ENCODE peak calls at places on chromosome 15, in five cellular contexts. A, W, F, Z and E are unnamed samples. For H3K36me3, the result is how much of the 10 kb centered on the place peaks cover.

GRCh38 chr15:75902129-75902557 is 1.5 kb upstream of the FBXO22 start:
- DNase-seq in A (no peak), W (no peak), F (no peak), Z (no peak), E (no peak)

GRCh38 chr15:99961011-99961441 is 227.8 kb upstream of the LYSMD4 start:
- DNase-seq in A (no peak), W (peak), F (no peak), Z (peak), E (no peak)

GRCh38 chr15:66294157-66294931 is 976 bp downstream of the DIS3L start:
- DNase-seq in A (no peak), W (no peak), F (no peak), Z (no peak), E (no peak)

GRCh38 chr15:66007663-66008262 is 138.5 kb downstream of the RAB11A start:
- DNase-seq in A (no peak), W (no peak), F (peak), Z (no peak), E (no peak)

GRCh38 chr15:67307889-67308597 is 53.5 kb downstream of the IQCH start:
- DNase-seq in A (no peak), W (no peak), F (no peak), Z (no peak), E (no peak)

GRCh38 chr15:55914446-55914845 is 79.0 kb downstream of the NEDD4 start:
- DNase-seq in A (no peak), W (no peak), F (no peak), Z (no peak), E (no peak)

GRCh38 chr15:27589260-27589659 is 509.9 kb downstream of the OCA2 start:
- DNase-seq in A (no peak), W (no peak), F (peak), Z (no peak), E (no peak)

GRCh38 chr15:53128652-53129051 is 338.5 kb upstream of the ONECUT1 start:
- DNase-seq in A (no peak), W (no peak), F (no peak), Z (no peak), E (no peak)

GRCh38 chr15:40010681-40011080 is 28.3 kb downstream of the SRP14 start:
- DNase-seq in A (no peak), W (peak), F (no peak), Z (no peak), E (no peak)

GRCh38 chr15:68333775-68334470 is 56.4 kb downstream of the FEM1B start:
- DNase-seq in A (no peak), W (no peak), F (no peak), Z (peak), E (no peak)

GRCh38 chr15:70722266-70723123 is 40.9 kb downstream of the UACA start:
- DNase-seq in A (no peak), W (no peak), F (no peak), Z (no peak), E (no peak)

GRCh38 chr15:73715417-73715816 is 31.2 kb downstream of the CD276 start:
- DNase-seq in A (no peak), W (no peak), F (no peak), Z (no peak), E (no peak)

GRCh38 chr15:77387355-77388105 is 32.4 kb downstream of the PEAK1 start:
- DNase-seq in A (no peak), W (no peak), F (no peak), Z (no peak), E (no peak)

GRCh38 chr15:22855791-22856190 is 17.3 kb downstream of the NIPA2 start:
- DNase-seq in A (no peak), W (no peak), F (no peak), Z (no peak), E (no peak)

GRCh38 chr15:53110999-53111398 is 320.9 kb upstream of the ONECUT1 start:
- DNase-seq in A (no peak), W (no peak), F (no peak), Z (no peak), E (no peak)

GRCh38 chr15:52171386-52171785 is 19.8 kb downstream of the GNB5 start:
- DNase-seq in A (no peak), W (no peak), F (no peak), Z (no peak), E (no peak)

GRCh38 chr15:89888214-89888804 is 5.5 kb downstream of the AP3S2 start:
- DNase-seq in A (no peak), W (no peak), F (no peak), Z (no peak), E (no peak)

GRCh38 chr15:70870066-70870465 is 16.1 kb upstream of the LARP6 start:
- DNase-seq in A (no peak), W (no peak), F (no peak), Z (no peak), E (no peak)

GRCh38 chr15:48177383-48177874 is 666 bp downstream of the MYEF2 start:
- DNase-seq in A (no peak), W (no peak), F (no peak), Z (no peak), E (peak)

GRCh38 chr15:78455749-78456148 is 17.7 kb downstream of the IREB2 start:
- DNase-seq in A (no peak), W (no peak), F (no peak), Z (no peak), E (no peak)

GRCh38 chr15:54298396-54298795 is 320.2 kb downstream of the UNC13C start:
- DNase-seq in A (no peak), W (no peak), F (no peak), Z (no peak), E (no peak)

GRCh38 chr15:100901296-100901695 is 17.9 kb upstream of the LRRK1 start:
- DNase-seq in A (no peak), W (no peak), F (no peak), Z (no peak), E (no peak)

GRCh38 chr15:31561156-31561555 is 234.5 kb downstream of the KLF13 start:
- DNase-seq in A (no peak), W (no peak), F (no peak), Z (no peak), E (no peak)

GRCh38 chr15:36605626-36606263 is 26.3 kb downstream of the CDIN1 start:
- DNase-seq in A (no peak), W (no peak), F (no peak), Z (no peak), E (no peak)

GRCh38 chr15:64642875-64643274 is 132.5 kb downstream of the RBPMS2 start:
- DNase-seq in A (no peak), W (no peak), F (no peak), Z (no peak), E (no peak)
- H3K4me3 ChIP-seq in A (no peak), W (no peak), F (no peak), Z (no peak), E (no peak)

GRCh38 chr15:44659041-44659440 is 4.4 kb downstream of the SPG11 start:
- DNase-seq in A (no peak), W (no peak), F (no peak), Z (no peak), E (no peak)

GRCh38 chr15:44657378-44657777 is 6.1 kb downstream of the SPG11 start:
- DNase-seq in A (no peak), W (no peak), F (no peak), Z (no peak), E (no peak)

GRCh38 chr15:44654858-44655257 is 8.6 kb downstream of the SPG11 start:
- DNase-seq in A (no peak), W (no peak), F (no peak), Z (no peak), E (no peak)

GRCh38 chr15:44656241-44656640 is 7.2 kb downstream of the SPG11 start:
- DNase-seq in A (no peak), W (no peak), F (no peak), Z (no peak), E (no peak)

DNA sequence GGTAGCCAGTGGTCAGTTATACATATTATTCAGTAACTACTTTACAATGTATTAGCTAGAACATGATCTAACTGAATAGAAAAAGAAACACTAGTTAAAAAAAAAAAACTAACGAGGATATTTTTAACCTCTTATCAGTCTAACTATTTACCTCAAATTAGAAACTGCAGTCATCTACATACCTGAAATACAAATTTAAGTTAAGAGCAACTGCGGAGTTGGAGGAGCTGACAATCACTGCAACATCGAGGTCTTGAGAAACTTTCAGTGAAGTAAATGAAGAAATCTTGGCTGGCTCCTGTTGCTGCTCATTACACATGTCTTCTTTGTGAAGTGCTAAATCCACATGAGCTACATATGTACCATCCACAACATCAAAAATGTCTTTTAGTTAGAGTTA is 6.5 kb downstream of the SPG11 start:
- DNase-seq in A (no peak), W (no peak), F (no peak), Z (no peak), E (no peak)
- H3K36me3 ChIP-seq in A (under half), W (half or more), F (half or more), Z (under half), E (under half)

DNA sequence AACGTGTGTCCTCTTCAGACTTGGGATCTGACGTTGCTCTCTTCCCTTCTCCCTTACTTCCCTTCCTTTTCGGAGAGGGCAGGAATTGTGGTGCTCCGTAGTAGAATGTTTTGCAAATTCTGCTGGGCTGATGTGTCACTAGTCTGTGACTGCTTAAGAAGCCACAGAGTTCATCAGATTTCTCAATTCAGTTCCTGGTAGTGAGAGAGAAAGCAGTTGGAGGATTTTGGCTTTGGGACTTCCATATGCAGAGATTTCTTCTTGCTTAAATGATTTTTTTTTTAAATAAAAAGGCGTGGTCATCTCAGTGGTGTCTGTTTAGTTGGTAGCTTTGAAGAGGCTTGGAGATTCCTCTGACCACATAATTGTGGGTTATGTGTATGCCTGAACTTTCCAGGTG is 10.1 kb downstream of the CEMIP start:
- DNase-seq in A (no peak), W (no peak), F (no peak), Z (no peak), E (no peak)
- H3K4me3 ChIP-seq in A (no peak), W (no peak), F (no peak), Z (no peak), E (no peak)

GRCh38 chr15:64865998-64866520 is 24.3 kb downstream of the PLEKHO2 start:
- DNase-seq in A (peak), W (no peak), F (no peak), Z (no peak), E (no peak)
- H3K36me3 ChIP-seq in A (under half), W (under half), F (under half), Z (under half), E (under half)

GRCh38 chr15:44194397-44195150 is 497 bp downstream of the FRMD5 start:
- DNase-seq in A (no peak), W (peak), F (no peak), Z (peak), E (peak)
- H3K4me3 ChIP-seq in A (peak), W (peak), F (no peak), Z (peak), E (peak)

DNA sequence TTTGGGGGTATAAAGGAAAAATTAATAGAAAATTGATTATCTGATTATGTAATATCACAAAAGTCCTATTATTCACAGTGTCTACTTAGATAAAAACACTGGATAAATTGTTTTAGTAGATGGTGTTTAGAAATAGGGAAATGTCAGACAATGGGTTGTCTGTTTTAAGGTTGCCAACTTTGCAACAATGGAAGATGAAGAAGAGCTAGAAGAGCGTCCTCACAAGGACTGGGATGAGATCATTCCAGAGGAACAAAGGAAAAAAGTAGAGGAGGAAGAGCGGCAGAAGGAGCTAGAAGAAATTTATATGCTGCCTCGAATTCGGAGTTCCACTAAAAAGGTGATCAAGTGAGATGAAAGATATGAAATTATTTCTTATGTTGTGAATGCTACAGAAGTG is 84.0 kb downstream of the CHD2 start:
- DNase-seq in A (no peak), W (no peak), F (no peak), Z (no peak), E (no peak)
- H3K36me3 ChIP-seq in A (under half), W (half or more), F (half or more), Z (half or more), E (half or more)